ENCODE peak calls at places on chromosomes 11 and 22, in four cellular contexts. F, R, S and L are unnamed samples.
A peak's percentile ranks its signal among the peaks of the same experiment; 100 is the strongest.

GRCh38 chr22:49192180-49192856 is 635.4 kb downstream of the BRD1 start:
- DNase-seq in S (no peak), F (no peak), R (no peak), L (no peak)

GRCh38 chr11:47724041-47724729 is 9.0 kb upstream of the AGBL2 start:
- DNase-seq in F (no peak), S (no peak), R (peak; percentile 98), L (no peak)

GRCh38 chr11:65492637-65493366 is 6.0 kb upstream of the MALAT1 start:
- DNase-seq in R (no peak), F (no peak), S (peak; percentile 68), L (no peak)

GRCh38 chr11:123195182-123196059 is at the start of gene CLMP:
- DNase-seq in S (no peak), R (no peak), F (no peak), L (no peak)

GRCh38 chr11:34266987-34267386 is 90.8 kb downstream of the ABTB2 start:
- DNase-seq in F (no peak), R (no peak), S (no peak), L (no peak)

GRCh38 chr22:44192098-44192810 is 11.5 kb downstream of the PARVG start:
- DNase-seq in S (no peak), R (no peak), F (peak; percentile 15), L (peak; percentile 36)

GRCh38 chr11:118383657-118384056 is 17.7 kb upstream of the ATP5MG start:
- DNase-seq in R (no peak), F (no peak), S (no peak), L (no peak)

GRCh38 chr11:74819400-74819799 is 70.8 kb downstream of the RNF169 start:
- DNase-seq in R (peak; percentile 56), S (no peak), F (no peak), L (no peak)

GRCh38 chr11:9797300-9797699 is 133.4 kb downstream of the SWAP70 start:
- DNase-seq in R (no peak), S (no peak), F (no peak), L (no peak)

GRCh38 chr11:10728779-10729472 is 22.1 kb upstream of the CTR9 start:
- DNase-seq in S (no peak), R (no peak), F (no peak), L (peak; percentile 15)

GRCh38 chr22:38034884-38035529 is 22.2 kb upstream of the PICK1 start:
- DNase-seq in S (no peak), R (no peak), F (no peak), L (no peak)

GRCh38 chr11:560305-561147 is at the start of the genes LMNTD2 and RASSF7:
- DNase-seq in S (peak; percentile 60), R (peak; percentile 75), F (peak; percentile 73), L (peak; percentile 82)

GRCh38 chr11:45436966-45437365 is 150.8 kb upstream of the SYT13 start:
- DNase-seq in F (no peak), S (no peak), R (no peak), L (no peak)

GRCh38 chr11:133354069-133354468 is 178.2 kb downstream of the OPCML start:
- DNase-seq in F (no peak), R (no peak), S (no peak), L (no peak)

GRCh38 chr22:44550666-44551491 is 52.8 kb upstream of the RTL6 start:
- DNase-seq in F (no peak), R (no peak), S (peak; percentile 9), L (no peak)

GRCh38 chr11:70637949-70638598 is 239.7 kb downstream of the CTTN start:
- DNase-seq in R (peak; percentile 71), S (no peak), F (no peak), L (no peak)

GRCh38 chr11:85672111-85672875 is 7.4 kb upstream of the CREBZF start:
- DNase-seq in F (no peak), S (no peak), R (no peak), L (no peak)

GRCh38 chr22:19707347-19708322 is 6.7 kb upstream of the SEPTIN5 start:
- DNase-seq in F (no peak), R (no peak), S (no peak), L (no peak)

GRCh38 chr11:36492724-36493304 is 17.3 kb downstream of the TRAF6 start:
- DNase-seq in R (peak; percentile 35), F (no peak), S (no peak), L (no peak)

GRCh38 chr11:10725114-10725906 is 25.7 kb upstream of the CTR9 start:
- DNase-seq in F (no peak), S (no peak), R (no peak), L (no peak)

GRCh38 chr11:1354125-1354938 is 35.4 kb upstream of the BRSK2 start:
- DNase-seq in R (no peak), F (no peak), S (no peak), L (no peak)

GRCh38 chr11:44894217-44894617 is 56.5 kb downstream of the TP53I11 start:
- DNase-seq in S (no peak), F (peak; percentile 79), R (peak; percentile 24), L (peak; percentile 89)

GRCh38 chr11:128929991-128930390 is 12.7 kb downstream of the TP53AIP1 start:
- DNase-seq in R (no peak), S (no peak), F (no peak), L (no peak)

GRCh38 chr11:102325088-102325487 is 7.8 kb downstream of the BIRC3 start:
- DNase-seq in R (no peak), S (no peak), F (no peak), L (no peak)

GRCh38 chr11:134543144-134544044 is 131.4 kb upstream of the B3GAT1 start:
- DNase-seq in S (no peak), F (no peak), R (no peak), L (no peak)

DNA sequence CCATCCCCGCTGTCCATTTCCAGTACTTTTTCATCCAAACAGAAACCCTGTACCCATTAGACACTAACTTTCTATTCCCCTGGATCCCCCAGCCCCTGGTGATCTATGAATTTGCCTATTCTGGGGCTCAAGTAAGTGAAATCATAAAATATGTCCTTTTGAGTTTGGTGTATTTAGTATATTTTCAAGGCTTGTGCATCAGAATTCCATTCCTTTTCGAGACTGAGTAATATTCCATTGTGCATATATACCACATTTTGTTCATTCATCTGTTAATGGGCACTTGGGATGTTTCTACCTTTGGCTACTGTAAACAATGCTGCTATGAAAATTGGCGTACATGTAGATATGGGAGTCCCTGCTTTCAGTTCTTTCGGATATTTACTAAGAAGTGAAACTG is 16.0 kb downstream of the APLP2 start:
- DNase-seq in F (no peak), S (no peak), R (no peak), L (no peak)
- TF ChIP-seq YY1 in F (no peak), S (no peak), R (no peak), L (no peak)

DNA sequence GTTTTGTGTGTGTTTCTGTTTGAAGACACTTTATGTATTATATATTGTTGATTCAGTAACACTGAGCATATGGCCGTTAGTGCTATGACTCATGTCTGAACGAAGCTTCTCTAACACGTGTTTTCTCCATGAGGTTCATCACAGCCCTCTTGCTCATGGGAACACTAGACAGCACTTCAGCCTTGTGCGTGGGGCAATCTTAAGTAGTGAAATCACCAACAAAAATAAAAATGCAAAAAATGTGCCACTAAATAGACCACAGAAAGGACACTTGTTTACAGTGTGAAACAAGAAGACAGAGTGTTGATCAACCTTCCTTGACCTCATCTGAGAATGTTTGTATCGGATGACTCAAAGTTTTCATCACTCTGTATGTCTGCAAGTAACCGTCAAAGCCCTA is 94.5 kb downstream of the FDX1 start:
- DNase-seq in S (no peak), F (no peak), R (no peak), L (no peak)
- TF ChIP-seq SUZ12 in S (no peak), F (no peak), R (no peak), L (no peak)

DNA sequence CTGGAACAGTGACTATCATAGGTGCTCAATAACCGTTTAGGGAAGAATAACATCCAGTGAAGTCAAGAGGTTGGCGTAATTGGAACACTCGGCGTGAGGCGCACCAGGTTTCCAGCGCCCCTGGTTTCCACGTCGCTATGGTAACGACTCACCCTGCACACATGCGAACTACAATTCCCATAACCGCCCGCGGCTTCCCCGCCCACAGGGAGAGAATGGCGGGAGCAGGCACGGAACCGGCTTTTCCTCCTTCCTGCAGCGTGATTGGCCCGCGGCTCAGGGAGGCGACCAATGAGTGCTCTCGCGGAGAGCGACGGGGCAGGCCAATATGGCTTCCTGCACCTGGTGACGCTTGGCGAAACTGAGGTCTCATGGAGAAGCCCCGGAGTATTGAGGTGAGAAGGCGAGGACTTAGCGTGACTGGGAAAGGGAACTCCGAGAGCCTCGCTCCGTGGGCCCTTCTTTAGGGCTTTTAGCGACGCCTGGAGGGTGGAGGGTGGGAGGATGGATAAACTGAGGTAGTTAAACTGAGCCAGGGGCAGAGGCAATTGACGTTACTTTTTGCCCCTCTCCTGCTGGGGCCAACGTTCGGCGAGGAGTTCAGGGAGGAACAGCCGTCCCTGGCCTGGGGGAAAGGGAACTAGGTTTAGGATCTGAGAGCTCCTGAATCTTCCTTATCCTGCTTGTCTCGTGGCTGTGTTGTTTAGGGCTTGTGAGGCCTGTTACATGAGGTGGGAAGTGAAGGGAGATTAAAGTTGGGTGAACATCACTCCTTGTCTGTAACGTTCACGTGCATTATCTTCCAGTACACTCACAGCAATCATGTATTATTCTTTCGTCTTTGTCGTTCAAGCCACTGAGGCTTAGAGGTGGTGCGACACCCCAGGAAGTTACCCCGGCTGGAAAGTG is at the start of gene L3MBTL2:
- DNase-seq in R (peak; percentile 95), S (peak; percentile 88), F (peak; percentile 85), L (peak; percentile 87)
- H3K9ac ChIP-seq in R (peak within 1 kb of the TSS; percentile 86), S (peak within 1 kb of the TSS; percentile 96), F (peak within 1 kb of the TSS; percentile 93), L (peak within 1 kb of the TSS; percentile 81)

GRCh38 chr11:95066721-95067041 is at the start of gene SRSF8:
- DNase-seq in R (no peak), S (no peak), F (no peak), L (no peak)
- TF ChIP-seq YY1 in R (no peak), S (no peak), F (no peak), L (no peak)

GRCh38 chr22:36296690-36297089 is 43.8 kb downstream of the APOL1 start:
- DNase-seq in S (no peak), R (no peak), F (no peak), L (no peak)
- TF ChIP-seq SUZ12 in S (no peak), R (no peak), F (no peak), L (no peak)

DNA sequence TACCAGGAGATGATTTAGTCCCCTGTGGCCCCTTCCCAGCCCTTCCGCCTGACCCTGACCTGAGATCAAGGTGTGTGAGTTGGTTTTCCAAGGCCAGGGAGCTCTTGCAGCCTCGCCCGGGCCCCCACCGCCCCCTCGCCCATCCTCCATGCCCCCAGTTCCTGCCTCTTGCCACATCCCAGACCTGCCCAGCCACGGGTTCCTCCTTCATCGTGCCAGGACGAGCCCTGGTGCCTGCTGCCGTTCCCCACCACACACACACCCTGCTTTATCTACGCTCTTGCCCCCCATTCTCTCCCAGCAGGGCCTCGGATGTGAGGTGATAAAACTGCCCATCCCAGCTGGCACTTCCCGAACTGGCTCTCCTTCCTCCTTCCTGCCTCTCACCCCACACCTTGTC is 1.4 kb upstream of the LIF start:
- DNase-seq in S (no peak), F (no peak), R (no peak), L (no peak)
- H3K9ac ChIP-seq in S (no peak overlapping the region), F (no peak overlapping the region), R (no peak overlapping the region), L (no peak overlapping the region)